ENCODE peak calls at places on chromosomes 16 and 17, in ten cellular contexts. A is ovary, H is H1, L is left ventricle myocardium inferior, J is MM.1S, Y is adrenal gland, Z is stomach, R is uterus, U is testis, X is upper lobe of right lung. F is an unnamed sample.
A peak's percentile ranks its signal among the peaks of the same experiment; 100 is the strongest.

GRCh38 chr16:27461483-27462171 is 59.7 kb downstream of the IL21R start:
- DNase-seq in A (peak; percentile 18), H (no peak), L (no peak), J (no peak), Y (no peak), Z (no peak), R (no peak), U (no peak), X (no peak), F (no peak)

GRCh38 chr16:65384441-65384840 is 262.6 kb upstream of the CDH11 start:
- DNase-seq in A (no peak), H (no peak), L (no peak), J (no peak), Y (no peak), Z (no peak), R (no peak), U (no peak), X (no peak), F (no peak)

GRCh38 chr17:41648411-41649195 is 24.2 kb upstream of the KRT17 start:
- DNase-seq in A (peak; percentile 79), H (peak; percentile 96), L (peak; percentile 84), J (peak; percentile 81), Y (peak; percentile 88), Z (peak; percentile 90), R (peak; percentile 85), U (peak; percentile 90), X (peak; percentile 94), F (peak; percentile 83)

GRCh38 chr17:16940116-16940881 is 31.6 kb downstream of the TNFRSF13B start:
- DNase-seq in A (no peak), H (peak; percentile 61), L (no peak), J (no peak), Y (no peak), Z (peak; percentile 24), R (no peak), U (no peak), X (peak; percentile 48), F (no peak)

GRCh38 chr16:89442990-89443726 is 47.2 kb downstream of the ANKRD11 start:
- DNase-seq in A (peak; percentile 39), H (no peak), L (no peak), J (no peak), Y (peak; percentile 74), Z (peak; percentile 71), R (peak; percentile 64), U (no peak), X (no peak), F (no peak)

GRCh38 chr17:44911133-44912001 is 3.9 kb downstream of the GFAP start:
- DNase-seq in A (peak; percentile 64), H (peak; percentile 87), L (peak; percentile 58), J (peak; percentile 32), Y (peak; percentile 85), Z (peak; percentile 73), R (peak; percentile 49), U (peak; percentile 84), X (peak; percentile 79), F (peak; percentile 56)

GRCh38 chr16:81601008-81601428 is 156.4 kb downstream of the CMIP start:
- DNase-seq in A (no peak), H (no peak), L (no peak), J (no peak), Y (peak; percentile 42), Z (no peak), R (no peak), U (no peak), X (no peak), F (no peak)

GRCh38 chr16:85526132-85526731 is 86.9 kb upstream of the GSE1 start:
- DNase-seq in A (no peak), H (no peak), L (no peak), J (no peak), Y (no peak), Z (no peak), R (no peak), U (no peak), X (no peak), F (no peak)

GRCh38 chr17:72774251-72774650 is 318.2 kb downstream of the SLC39A11 start:
- DNase-seq in A (no peak), H (no peak), L (no peak), J (no peak), Y (no peak), Z (no peak), R (no peak), U (no peak), X (no peak), F (no peak)

GRCh38 chr17:72775237-72775636 is 317.3 kb downstream of the SLC39A11 start:
- DNase-seq in A (no peak), H (no peak), L (no peak), J (no peak), Y (no peak), Z (no peak), R (no peak), U (no peak), X (no peak), F (no peak)

GRCh38 chr17:72782985-72783701 is 309.3 kb downstream of the SLC39A11 start:
- DNase-seq in A (no peak), H (no peak), L (no peak), J (no peak), Y (no peak), Z (no peak), R (no peak), U (no peak), X (no peak), F (no peak)

GRCh38 chr17:72775914-72776313 is 316.6 kb downstream of the SLC39A11 start:
- DNase-seq in A (no peak), H (no peak), L (no peak), J (no peak), Y (no peak), Z (no peak), R (no peak), U (no peak), X (no peak), F (no peak)

DNA sequence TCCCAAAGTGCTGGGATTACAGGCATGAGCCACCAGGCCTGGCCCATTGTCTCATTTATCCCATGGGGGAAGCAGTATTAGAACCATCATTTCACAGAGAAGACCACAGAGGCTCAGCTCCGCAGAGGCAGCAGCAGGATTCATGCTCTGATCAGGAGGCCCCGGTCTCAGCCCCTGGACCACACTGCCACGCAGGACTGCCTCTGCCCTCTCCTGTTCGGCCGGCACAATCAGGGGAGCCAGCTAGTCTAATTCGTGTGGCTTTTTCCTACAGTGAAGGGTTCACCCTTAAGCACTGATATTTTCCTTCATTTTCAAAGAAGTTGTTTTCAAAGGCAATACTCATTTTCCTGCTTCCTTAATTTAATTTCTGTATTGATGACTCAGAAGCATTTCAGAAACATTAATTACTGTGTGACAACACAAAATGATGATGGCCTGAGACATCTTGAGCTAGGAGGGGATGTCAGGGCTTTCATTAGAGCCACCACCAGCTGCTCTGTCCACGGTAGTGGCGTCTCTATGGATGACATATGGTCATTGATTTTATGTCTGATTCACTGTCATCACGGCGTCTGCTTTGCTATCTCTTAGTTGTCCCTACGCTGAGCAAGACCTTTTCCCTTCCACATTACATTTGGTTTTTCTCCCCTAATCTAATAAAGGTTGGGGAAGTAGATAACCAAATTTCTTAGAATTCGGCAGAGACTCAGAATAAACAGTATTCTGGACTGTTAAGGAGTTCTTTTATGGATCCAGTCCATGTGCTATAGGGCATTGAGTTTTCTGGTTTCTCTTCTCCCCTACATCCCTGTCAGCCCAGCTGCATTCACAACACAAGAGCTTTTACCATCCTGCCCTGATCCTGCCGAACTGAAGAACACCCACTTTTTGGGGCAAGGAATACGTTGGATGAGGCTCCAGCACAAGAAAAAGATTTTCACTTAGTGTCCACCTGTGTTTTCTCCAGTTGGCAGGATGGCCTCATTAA is 314.0 kb downstream of the SLC39A11 start:
- DNase-seq in A (no peak), H (no peak), L (no peak), J (no peak), Y (no peak), Z (no peak), R (no peak), U (no peak), X (no peak), F (no peak)
- H3K4me1 ChIP-seq in A (no peaks in the 10 kb centered on the region), H (no peaks in the 10 kb centered on the region), L (no peaks in the 10 kb centered on the region), J (no peaks in the 10 kb centered on the region), Y (no peaks in the 10 kb centered on the region), Z (no peaks in the 10 kb centered on the region), R (no peaks in the 10 kb centered on the region), U (no peaks in the 10 kb centered on the region), X (no peaks in the 10 kb centered on the region), F (no peaks in the 10 kb centered on the region)

GRCh38 chr17:2688351-2689342 is 22.9 kb downstream of the CLUH start:
- DNase-seq in A (no peak), H (peak; percentile 51), L (peak; percentile 37), J (no peak), Y (no peak), Z (no peak), R (no peak), U (peak; percentile 49), X (peak; percentile 86), F (no peak)

GRCh38 chr17:2684549-2684948 is 27.0 kb downstream of the CLUH start:
- DNase-seq in A (no peak), H (no peak), L (no peak), J (no peak), Y (no peak), Z (no peak), R (no peak), U (no peak), X (peak; percentile 44), F (no peak)

GRCh38 chr17:2687074-2687418 is 24.5 kb downstream of the CLUH start:
- DNase-seq in A (no peak), H (no peak), L (no peak), J (no peak), Y (no peak), Z (no peak), R (no peak), U (no peak), X (peak; percentile 64), F (no peak)

GRCh38 chr17:2683912-2684311 is 27.7 kb downstream of the CLUH start:
- DNase-seq in A (no peak), H (no peak), L (no peak), J (no peak), Y (no peak), Z (no peak), R (no peak), U (no peak), X (no peak), F (no peak)

DNA sequence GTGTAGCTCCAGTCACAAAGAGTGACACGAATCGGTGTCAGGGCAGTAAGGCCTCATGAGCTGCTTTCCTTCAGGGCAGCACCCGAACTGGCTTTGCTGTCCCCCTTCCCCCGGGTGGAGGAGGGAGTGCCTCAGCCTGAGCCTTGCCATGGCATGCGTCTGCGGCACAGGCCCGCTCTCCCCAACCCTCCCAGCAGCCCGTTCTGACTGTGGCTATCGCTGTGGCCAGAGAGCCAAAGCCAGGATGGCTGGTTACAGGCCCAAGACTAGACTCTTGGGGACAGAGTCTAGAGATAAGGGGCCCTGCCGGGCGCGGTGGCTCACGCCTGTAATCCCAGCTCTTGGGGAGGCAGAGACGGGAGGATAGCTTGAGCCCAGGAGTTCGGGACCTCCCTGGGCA is 25.9 kb downstream of the CLUH start:
- DNase-seq in A (no peak), H (peak; percentile 58), L (no peak), J (no peak), Y (no peak), Z (no peak), R (no peak), U (no peak), X (peak; percentile 57), F (no peak)
- H3K4me3 ChIP-seq in A (no peak overlapping the region), H (no peak overlapping the region), L (no peak overlapping the region), J (no peak overlapping the region), Y (no peak overlapping the region), Z (no peak overlapping the region), R (no peak overlapping the region), U (no peak overlapping the region), X (no peak overlapping the region), F (no peak overlapping the region)

GRCh38 chr16:52227851-52228250 is 319.1 kb downstream of the TOX3 start:
- DNase-seq in A (no peak), H (no peak), L (no peak), J (no peak), Y (no peak), Z (no peak), R (no peak), U (no peak), X (no peak), F (no peak)
- H3K4me1 ChIP-seq in A (no peaks in the 10 kb centered on the region), H (no peaks in the 10 kb centered on the region), L (no peaks in the 10 kb centered on the region), J (no peaks in the 10 kb centered on the region), Y (no peaks in the 10 kb centered on the region), Z (no peaks in the 10 kb centered on the region), R (no peaks in the 10 kb centered on the region), U (no peaks in the 10 kb centered on the region), X (no peaks in the 10 kb centered on the region), F (no peaks in the 10 kb centered on the region)

GRCh38 chr17:40364121-40364861 is at the start of gene GJD3:
- DNase-seq in A (no peak), H (peak; percentile 81), L (no peak), J (no peak), Y (no peak), Z (no peak), R (no peak), U (no peak), X (peak; percentile 66), F (no peak)
- H3K4me3 ChIP-seq in A (peak within 1 kb of the TSS; percentile 26), H (peak within 1 kb of the TSS; percentile 65), L (peak within 1 kb of the TSS; percentile 67), J (no peak within 1 kb of the TSS), Y (no peak within 1 kb of the TSS), Z (peak within 1 kb of the TSS; percentile 79), R (peak within 1 kb of the TSS; percentile 38), U (peak within 1 kb of the TSS; percentile 51), X (peak within 1 kb of the TSS; percentile 59), F (no peak within 1 kb of the TSS)

F was measured in DND-41.